ENCODE peak calls at places on chromosomes 12 and 14, in ten cellular contexts. D is upper lobe of left lung, T is IMR-90, E is GM12865, Q is fibroblast of villous mesenchyme, F is uterus, U is fibroblast of mammary gland, H is endothelial cell of umbilical vein, G is choroid plexus epithelial cell, V is GM06990. P is an unnamed sample.

GRCh38 chr12:15772405-15773018 is 16.7 kb downstream of the EPS8 start:
- DNase-seq in D (no peak), T (peak), E (peak), Q (peak), F (no peak), U (peak), H (peak), G (peak), V (no peak), P (no peak)

GRCh38 chr14:23079716-23080115 is 15.2 kb downstream of the ACIN1 start:
- DNase-seq in D (no peak), T (peak), E (no peak), Q (no peak), F (no peak), U (peak), H (no peak), G (peak), V (no peak), P (no peak)

GRCh38 chr12:124469193-124469888 is 98.1 kb downstream of the NCOR2 start:
- DNase-seq in D (no peak), T (no peak), E (no peak), Q (no peak), F (no peak), U (peak), H (no peak), G (no peak), V (no peak), P (no peak)

GRCh38 chr12:10362828-10363664 is 26.8 kb downstream of the KLRK1 start:
- DNase-seq in D (no peak), T (no peak), E (peak), Q (peak), F (no peak), U (no peak), H (peak), G (peak), V (no peak), P (no peak)

GRCh38 chr12:14454098-14454907 is 88.8 kb downstream of the ATF7IP start:
- DNase-seq in D (no peak), T (peak), E (peak), Q (peak), F (no peak), U (peak), H (peak), G (peak), V (peak), P (peak)

GRCh38 chr12:19186722-19187661 is 57.5 kb downstream of the PLEKHA5 start:
- DNase-seq in D (peak), T (peak), E (peak), Q (peak), F (no peak), U (peak), H (peak), G (peak), V (peak), P (no peak)

GRCh38 chr12:117686911-117687377 is 281.8 kb downstream of the KSR2 start:
- DNase-seq in D (no peak), T (no peak), E (no peak), Q (peak), F (no peak), U (peak), H (peak), G (no peak), V (no peak), P (no peak)

GRCh38 chr12:92745874-92746553 is 43.2 kb downstream of the PLEKHG7 start:
- DNase-seq in D (peak), T (peak), E (no peak), Q (peak), F (peak), U (peak), H (peak), G (peak), V (no peak), P (no peak)

GRCh38 chr12:91622981-91623380 is 440.4 kb upstream of the DCN start:
- DNase-seq in D (no peak), T (no peak), E (no peak), Q (no peak), F (no peak), U (no peak), H (no peak), G (no peak), V (no peak), P (no peak)

GRCh38 chr12:115323223-115323905 is 639.4 kb upstream of the TBX3 start:
- DNase-seq in D (no peak), T (peak), E (no peak), Q (peak), F (no peak), U (peak), H (no peak), G (peak), V (no peak), P (no peak)

GRCh38 chr12:56450241-56450640 is 1.0 kb upstream of the TIMELESS start:
- DNase-seq in D (no peak), T (no peak), E (no peak), Q (no peak), F (no peak), U (no peak), H (no peak), G (no peak), V (no peak), P (no peak)

GRCh38 chr12:77940011-77940423 is 109.3 kb downstream of the NAV3 start:
- DNase-seq in D (no peak), T (peak), E (peak), Q (peak), F (no peak), U (peak), H (peak), G (peak), V (no peak), P (no peak)

GRCh38 chr12:8917751-8918150 is 3.4 kb downstream of the PHC1 start:
- DNase-seq in D (no peak), T (peak), E (no peak), Q (peak), F (no peak), U (no peak), H (no peak), G (peak), V (no peak), P (no peak)
- H3K4me3 ChIP-seq in D (no peak), T (no peak), E (no peak), Q (no peak), F (no peak), U (no peak), H (no peak), G (no peak), V (no peak), P (no peak)

GRCh38 chr14:51626788-51627187 is 24.9 kb upstream of the FRMD6 start:
- DNase-seq in D (no peak), T (no peak), E (no peak), Q (no peak), F (no peak), U (no peak), H (no peak), G (no peak), V (no peak), P (no peak)

GRCh38 chr14:51625170-51625569 is 26.5 kb upstream of the FRMD6 start:
- DNase-seq in D (no peak), T (no peak), E (peak), Q (no peak), F (no peak), U (no peak), H (no peak), G (no peak), V (no peak), P (no peak)

GRCh38 chr14:51626185-51626584 is 25.5 kb upstream of the FRMD6 start:
- DNase-seq in D (no peak), T (no peak), E (no peak), Q (no peak), F (no peak), U (no peak), H (no peak), G (no peak), V (no peak), P (no peak)

GRCh38 chr14:51628230-51628629 is 23.5 kb upstream of the FRMD6 start:
- DNase-seq in D (no peak), T (no peak), E (no peak), Q (no peak), F (no peak), U (no peak), H (no peak), G (no peak), V (no peak), P (no peak)

DNA sequence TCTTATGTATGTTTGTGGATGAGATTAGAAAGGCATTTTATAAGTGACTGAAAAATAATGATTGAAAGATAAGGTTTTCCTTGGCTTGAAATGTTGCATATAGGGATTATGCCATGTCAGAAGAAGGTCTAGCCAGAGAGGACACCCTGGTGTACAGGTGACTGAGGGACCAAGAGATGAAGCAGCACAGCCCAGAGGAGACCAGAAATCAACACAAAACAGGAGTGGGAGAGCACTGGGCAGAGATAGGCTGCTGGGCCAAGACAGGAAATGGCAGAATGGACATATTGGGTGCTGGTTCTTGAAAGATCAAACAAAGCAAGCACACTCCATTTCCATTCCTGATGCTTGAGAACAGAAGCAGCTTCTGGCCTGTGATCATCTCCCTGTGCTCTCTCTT is 24.4 kb upstream of the FRMD6 start:
- DNase-seq in D (no peak), T (no peak), E (peak), Q (no peak), F (no peak), U (no peak), H (no peak), G (no peak), V (no peak), P (no peak)
- TF ChIP-seq CTCF in D (no peak), T (no peak), E (no peak), Q (no peak), F (no peak), U (no peak), H (no peak), G (no peak), V (no peak), P (no peak)

GRCh38 chr14:103207038-103207403 is 83.8 kb downstream of the TNFAIP2 start:
- DNase-seq in D (peak), T (no peak), E (no peak), Q (peak), F (peak), U (peak), H (no peak), G (no peak), V (no peak), P (no peak)

GRCh38 chr14:103206023-103206481 is 82.8 kb downstream of the TNFAIP2 start:
- DNase-seq in D (no peak), T (no peak), E (no peak), Q (peak), F (peak), U (peak), H (no peak), G (no peak), V (no peak), P (no peak)

GRCh38 chr14:103207404-103208072 is 84.3 kb downstream of the TNFAIP2 start:
- DNase-seq in D (no peak), T (no peak), E (no peak), Q (peak), F (peak), U (no peak), H (no peak), G (no peak), V (no peak), P (no peak)

GRCh38 chr14:103205541-103205906 is 82.3 kb downstream of the TNFAIP2 start:
- DNase-seq in D (no peak), T (no peak), E (no peak), Q (peak), F (peak), U (no peak), H (no peak), G (no peak), V (no peak), P (no peak)

DNA sequence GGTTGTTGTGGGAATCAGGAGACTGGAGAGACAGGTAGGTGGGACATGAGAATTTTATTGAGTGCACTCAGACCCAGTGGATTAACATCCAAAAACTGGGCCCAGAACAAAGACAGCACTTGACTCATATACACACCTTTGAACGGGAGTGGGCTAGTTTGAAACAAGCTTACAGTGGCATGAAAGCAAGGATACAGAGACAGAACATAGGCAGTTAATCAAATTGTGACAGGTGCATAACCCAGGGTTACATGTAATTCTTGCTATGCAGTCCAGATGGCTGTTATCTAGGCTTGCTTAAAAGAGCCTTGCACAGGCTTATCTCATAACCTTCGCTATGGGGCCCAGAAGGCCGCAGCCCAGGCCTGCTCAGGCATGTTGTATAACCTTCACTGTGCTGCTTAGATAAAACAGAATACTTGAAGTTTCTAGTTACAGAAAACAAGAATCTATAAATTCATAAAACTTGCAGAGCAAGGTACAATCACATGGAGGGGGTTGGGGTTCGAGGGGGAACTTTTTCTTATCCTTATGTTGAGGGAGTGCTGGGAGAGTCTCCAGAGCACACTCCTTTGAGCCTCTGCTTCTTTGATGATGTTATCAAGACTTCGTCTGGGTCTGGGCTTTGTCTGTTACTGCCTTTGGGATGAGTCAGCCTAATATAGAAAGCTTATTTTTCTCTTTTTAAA is 81.7 kb downstream of the TNFAIP2 start:
- DNase-seq in D (no peak), T (peak), E (no peak), Q (peak), F (no peak), U (peak), H (no peak), G (peak), V (no peak), P (no peak)
- H3K4me3 ChIP-seq in D (no peak), T (no peak), E (no peak), Q (peak), F (no peak), U (no peak), H (no peak), G (no peak), V (no peak), P (no peak)

GRCh38 chr12:131163189-131163738 is 209.6 kb downstream of the ADGRD1 start:
- DNase-seq in D (no peak), T (no peak), E (no peak), Q (no peak), F (no peak), U (no peak), H (no peak), G (no peak), V (no peak), P (no peak)

GRCh38 chr12:131157739-131158138 is 204.0 kb downstream of the ADGRD1 start:
- DNase-seq in D (no peak), T (no peak), E (no peak), Q (no peak), F (no peak), U (no peak), H (no peak), G (no peak), V (no peak), P (no peak)

GRCh38 chr12:131155131-131155530 is 201.4 kb downstream of the ADGRD1 start:
- DNase-seq in D (no peak), T (no peak), E (no peak), Q (no peak), F (no peak), U (no peak), H (no peak), G (no peak), V (no peak), P (no peak)

GRCh38 chr12:131162113-131162512 is 208.4 kb downstream of the ADGRD1 start:
- DNase-seq in D (no peak), T (no peak), E (no peak), Q (no peak), F (no peak), U (no peak), H (no peak), G (no peak), V (no peak), P (no peak)

GRCh38 chr12:131159660-131160059 is 206.0 kb downstream of the ADGRD1 start:
- DNase-seq in D (no peak), T (no peak), E (no peak), Q (no peak), F (no peak), U (no peak), H (no peak), G (no peak), V (no peak), P (no peak)
- TF ChIP-seq CTCF in D (no peak), T (no peak), E (no peak), Q (no peak), F (no peak), U (no peak), H (no peak), G (no peak), V (peak), P (no peak)

GRCh38 chr12:113514602-113515001 is 42.9 kb upstream of the LHX5 start:
- DNase-seq in D (no peak), T (no peak), E (no peak), Q (no peak), F (no peak), U (no peak), H (no peak), G (no peak), V (no peak), P (no peak)
- H3K4me3 ChIP-seq in D (no peak), T (no peak), E (no peak), Q (no peak), F (no peak), U (no peak), H (no peak), G (no peak), V (no peak), P (no peak)

GRCh38 chr14:51094282-51094821 is 553 bp downstream of the TRIM9 start:
- DNase-seq in D (peak), T (no peak), E (no peak), Q (no peak), F (no peak), U (no peak), H (no peak), G (no peak), V (no peak), P (no peak)

GRCh38 chr14:51092965-51093364 is 1.9 kb downstream of the TRIM9 start:
- DNase-seq in D (no peak), T (no peak), E (no peak), Q (no peak), F (no peak), U (no peak), H (no peak), G (no peak), V (no peak), P (no peak)

GRCh38 chr14:51095854-51096823 is 1.2 kb upstream of the TRIM9 start:
- DNase-seq in D (peak), T (peak), E (no peak), Q (no peak), F (peak), U (peak), H (no peak), G (peak), V (no peak), P (no peak)

GRCh38 chr14:51094901-51095853 is at the start of gene TRIM9:
- DNase-seq in D (peak), T (peak), E (peak), Q (peak), F (peak), U (peak), H (peak), G (peak), V (peak), P (peak)

GRCh38 chr14:51093371-51094281 is 1.3 kb downstream of the TRIM9 start:
- DNase-seq in D (peak), T (no peak), E (peak), Q (no peak), F (peak), U (no peak), H (no peak), G (peak), V (peak), P (peak)
- TF ChIP-seq CTCF in D (no peak), T (no peak), E (peak), Q (no peak), F (no peak), U (peak), H (no peak), G (peak), V (peak), P (peak)

DNA sequence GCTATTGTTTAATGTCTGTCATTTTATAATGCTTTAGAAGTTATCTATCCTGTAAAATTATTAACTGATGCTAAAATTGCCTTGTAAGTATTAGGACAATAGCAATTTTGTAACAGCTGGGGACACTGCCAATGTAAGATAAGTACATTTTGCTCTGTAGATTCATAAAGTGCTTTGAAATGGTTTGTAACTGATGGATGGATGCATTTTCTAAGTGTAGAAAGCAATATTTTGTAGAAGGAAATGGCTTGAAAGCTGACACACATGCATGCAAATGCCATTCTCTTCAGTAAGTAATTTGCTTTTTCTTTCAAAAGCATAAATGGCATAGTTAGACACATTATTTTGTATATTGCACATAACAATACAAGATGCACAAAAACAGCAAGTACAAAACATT is 129.8 kb downstream of the FOXG1 start:
- DNase-seq in D (no peak), T (no peak), E (no peak), Q (no peak), F (no peak), U (no peak), H (no peak), G (no peak), V (no peak), P (no peak)
- H3K4me3 ChIP-seq in D (no peak), T (no peak), E (no peak), Q (no peak), F (no peak), U (no peak), H (no peak), G (no peak), V (no peak), P (no peak)

GRCh38 chr14:29353473-29353872 is 574.2 kb downstream of the PRKD1 start:
- DNase-seq in D (no peak), T (no peak), E (no peak), Q (peak), F (no peak), U (no peak), H (no peak), G (no peak), V (no peak), P (no peak)
- TF ChIP-seq CTCF in D (no peak), T (no peak), E (no peak), Q (no peak), F (no peak), U (no peak), H (no peak), G (no peak), V (no peak), P (no peak)